ENCODE peak calls at places on chromosomes 16 and 17, in seven cellular contexts. One of them, this sample, is unnamed.

GRCh38 chr17:14331200-14331981 is 30.5 kb downstream of the HS3ST3B1 start:
- DNase-seq in A549: no peak
- DNase-seq in K562: peak; percentile 52
- DNase-seq in H1: no peak
- DNase-seq in SK-N-SH: no peak
- DNase-seq in GM12878: no peak
- DNase-seq in HepG2: no peak
- DNase-seq in this sample: no peak

GRCh38 chr16:79644977-79645667 is 44.6 kb upstream of the MAF start:
- DNase-seq in A549: no peak
- DNase-seq in K562: no peak
- DNase-seq in H1: no peak
- DNase-seq in SK-N-SH: no peak
- DNase-seq in GM12878: no peak
- DNase-seq in HepG2: no peak
- DNase-seq in this sample: no peak

GRCh38 chr16:23074423-23074822 is 74.8 kb downstream of the USP31 start:
- DNase-seq in A549: no peak
- DNase-seq in K562: no peak
- DNase-seq in H1: no peak
- DNase-seq in SK-N-SH: no peak
- DNase-seq in GM12878: no peak
- DNase-seq in HepG2: no peak
- DNase-seq in this sample: no peak

GRCh38 chr16:16120382-16121184 is 102.7 kb downstream of the ABCC6 start:
- DNase-seq in A549: no peak
- DNase-seq in K562: peak; percentile 79
- DNase-seq in H1: no peak
- DNase-seq in SK-N-SH: peak; percentile 44
- DNase-seq in GM12878: no peak
- DNase-seq in HepG2: no peak
- DNase-seq in this sample: peak; percentile 22

GRCh38 chr16:46996391-46996790 is 22.9 kb upstream of the DNAJA2 start:
- DNase-seq in A549: no peak
- DNase-seq in K562: no peak
- DNase-seq in H1: no peak
- DNase-seq in SK-N-SH: no peak
- DNase-seq in GM12878: no peak
- DNase-seq in HepG2: no peak
- DNase-seq in this sample: no peak

GRCh38 chr16:23920899-23921298 is 85.1 kb downstream of the PRKCB start:
- DNase-seq in A549: no peak
- DNase-seq in K562: no peak
- DNase-seq in H1: no peak
- DNase-seq in SK-N-SH: no peak
- DNase-seq in GM12878: no peak
- DNase-seq in HepG2: no peak
- DNase-seq in this sample: no peak

GRCh38 chr16:84406006-84406963 is 37.9 kb downstream of the ATP2C2 start:
- DNase-seq in A549: no peak
- DNase-seq in K562: peak; percentile 51
- DNase-seq in H1: no peak
- DNase-seq in SK-N-SH: peak; percentile 78
- DNase-seq in GM12878: no peak
- DNase-seq in HepG2: no peak
- DNase-seq in this sample: no peak

GRCh38 chr17:70310251-70310672 is 140.9 kb downstream of the KCNJ2 start:
- DNase-seq in A549: no peak
- DNase-seq in K562: no peak
- DNase-seq in H1: no peak
- DNase-seq in SK-N-SH: no peak
- DNase-seq in GM12878: no peak
- DNase-seq in HepG2: no peak
- DNase-seq in this sample: no peak

GRCh38 chr16:54204756-54205155 is 81.8 kb downstream of the IRX3 start:
- DNase-seq in A549: no peak
- DNase-seq in K562: no peak
- DNase-seq in H1: no peak
- DNase-seq in SK-N-SH: no peak
- DNase-seq in GM12878: no peak
- DNase-seq in HepG2: no peak
- DNase-seq in this sample: no peak

GRCh38 chr16:46629331-46629843 is 8.2 kb upstream of the SHCBP1 start:
- DNase-seq in A549: peak; percentile 60
- DNase-seq in K562: peak; percentile 42
- DNase-seq in H1: no peak
- DNase-seq in SK-N-SH: peak; percentile 56
- DNase-seq in GM12878: no peak
- DNase-seq in HepG2: peak; percentile 60
- DNase-seq in this sample: peak; percentile 60

GRCh38 chr17:72249441-72249840 is 128.6 kb downstream of the SOX9 start:
- DNase-seq in A549: no peak
- DNase-seq in K562: no peak
- DNase-seq in H1: no peak
- DNase-seq in SK-N-SH: no peak
- DNase-seq in GM12878: no peak
- DNase-seq in HepG2: no peak
- DNase-seq in this sample: no peak

GRCh38 chr17:4551141-4551540 is 4.0 kb downstream of the MYBBP1A start:
- DNase-seq in A549: peak; percentile 62
- DNase-seq in K562: no peak
- DNase-seq in H1: no peak
- DNase-seq in SK-N-SH: peak; percentile 43
- DNase-seq in GM12878: no peak
- DNase-seq in HepG2: peak; percentile 41
- DNase-seq in this sample: no peak

GRCh38 chr17:62778990-62779681 is 29.0 kb downstream of the MARCHF10 start:
- DNase-seq in A549: peak; percentile 92
- DNase-seq in K562: peak; percentile 31
- DNase-seq in H1: no peak
- DNase-seq in SK-N-SH: peak; percentile 45
- DNase-seq in GM12878: no peak
- DNase-seq in HepG2: peak; percentile 48
- DNase-seq in this sample: peak; percentile 98

GRCh38 chr17:46809110-46809571 is 9.4 kb downstream of the WNT3 start:
- DNase-seq in A549: no peak
- DNase-seq in K562: peak; percentile 90
- DNase-seq in H1: no peak
- DNase-seq in SK-N-SH: peak; percentile 90
- DNase-seq in GM12878: no peak
- DNase-seq in HepG2: no peak
- DNase-seq in this sample: no peak

GRCh38 chr17:79192503-79193500 is 118.2 kb downstream of the ENGASE start:
- DNase-seq in A549: no peak
- DNase-seq in K562: peak; percentile 66
- DNase-seq in H1: peak; percentile 57
- DNase-seq in SK-N-SH: no peak
- DNase-seq in GM12878: no peak
- DNase-seq in HepG2: no peak
- DNase-seq in this sample: peak; percentile 11

GRCh38 chr16:11386791-11387546 is 41.7 kb downstream of the RMI2 start:
- DNase-seq in A549: peak; percentile 30
- DNase-seq in K562: peak; percentile 76
- DNase-seq in H1: peak; percentile 41
- DNase-seq in SK-N-SH: no peak
- DNase-seq in GM12878: no peak
- DNase-seq in HepG2: peak; percentile 74
- DNase-seq in this sample: no peak

GRCh38 chr17:17783825-17784598 is 52.8 kb downstream of the SREBF1 start:
- DNase-seq in A549: no peak
- DNase-seq in K562: no peak
- DNase-seq in H1: no peak
- DNase-seq in SK-N-SH: no peak
- DNase-seq in GM12878: peak; percentile 17
- DNase-seq in HepG2: no peak
- DNase-seq in this sample: no peak
- H3K4me3 ChIP-seq in A549: no peak overlapping the region
- H3K4me3 ChIP-seq in K562: peak overlapping the region; percentile 30
- H3K4me3 ChIP-seq in H1: peak overlapping the region; percentile 64
- H3K4me3 ChIP-seq in SK-N-SH: no peak overlapping the region
- H3K4me3 ChIP-seq in GM12878: peak overlapping the region; percentile 65
- H3K4me3 ChIP-seq in HepG2: peak overlapping the region; percentile 60
- H3K4me3 ChIP-seq in this sample: no peak overlapping the region

GRCh38 chr16:69593756-69594155 is 28.0 kb downstream of the NFAT5 start:
- DNase-seq in A549: no peak
- DNase-seq in K562: no peak
- DNase-seq in H1: no peak
- DNase-seq in SK-N-SH: no peak
- DNase-seq in GM12878: no peak
- DNase-seq in HepG2: peak; percentile 18
- DNase-seq in this sample: no peak

GRCh38 chr16:69596801-69597200 is 31.0 kb downstream of the NFAT5 start:
- DNase-seq in A549: no peak
- DNase-seq in K562: no peak
- DNase-seq in H1: no peak
- DNase-seq in SK-N-SH: no peak
- DNase-seq in GM12878: no peak
- DNase-seq in HepG2: no peak
- DNase-seq in this sample: no peak

GRCh38 chr16:69599731-69600130 is 34.0 kb downstream of the NFAT5 start:
- DNase-seq in A549: no peak
- DNase-seq in K562: no peak
- DNase-seq in H1: no peak
- DNase-seq in SK-N-SH: no peak
- DNase-seq in GM12878: no peak
- DNase-seq in HepG2: no peak
- DNase-seq in this sample: no peak

GRCh38 chr16:69598045-69598444 is 32.3 kb downstream of the NFAT5 start:
- DNase-seq in A549: no peak
- DNase-seq in K562: no peak
- DNase-seq in H1: no peak
- DNase-seq in SK-N-SH: no peak
- DNase-seq in GM12878: no peak
- DNase-seq in HepG2: no peak
- DNase-seq in this sample: no peak

DNA sequence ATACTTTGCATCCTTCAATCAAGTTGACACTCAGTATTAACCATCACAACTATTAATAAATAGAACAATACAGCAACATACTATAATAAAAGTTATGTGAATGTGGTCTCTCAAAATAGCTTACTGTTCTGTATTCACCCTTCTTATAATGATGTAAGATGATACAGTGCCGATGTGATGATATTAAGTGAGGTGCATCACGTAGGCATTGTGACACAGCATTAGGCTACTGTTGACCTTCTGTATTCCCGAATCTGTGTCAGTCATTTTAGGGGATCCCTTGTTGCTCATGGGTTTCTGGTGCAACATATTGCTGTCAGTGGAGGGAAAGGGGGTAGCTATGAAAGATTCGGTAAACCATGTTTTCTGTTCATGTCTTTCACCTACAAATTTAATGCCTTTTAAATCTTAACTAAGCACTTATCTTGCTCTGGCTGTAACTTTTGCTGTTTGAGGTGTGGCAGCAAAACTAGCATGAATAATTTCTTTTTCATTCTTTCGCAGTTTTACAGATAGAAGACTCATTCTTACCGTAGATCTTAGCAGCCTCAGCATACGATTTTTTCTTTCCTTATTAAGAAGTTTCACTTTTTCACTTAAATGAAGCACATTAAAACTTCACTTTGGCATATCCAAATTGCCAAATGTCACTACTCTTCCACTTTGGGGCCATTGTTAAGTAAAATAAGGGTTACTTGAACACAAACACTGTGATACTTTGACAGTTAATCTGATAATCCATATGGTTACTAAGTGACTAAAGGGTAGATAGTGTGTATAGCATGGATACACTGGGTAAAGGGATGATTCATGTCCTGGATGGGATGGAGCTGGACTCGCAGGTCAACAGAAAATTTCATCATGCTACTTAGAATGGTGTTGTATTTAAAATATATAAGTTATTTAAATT is 29.6 kb downstream of the NFAT5 start:
- DNase-seq in A549: peak; percentile 37
- DNase-seq in K562: peak; percentile 23
- DNase-seq in H1: no peak
- DNase-seq in SK-N-SH: no peak
- DNase-seq in GM12878: no peak
- DNase-seq in HepG2: peak; percentile 37
- DNase-seq in this sample: peak; percentile 76
- TF ChIP-seq USF2 in A549: no peak
- TF ChIP-seq USF2 in K562: no peak
- TF ChIP-seq USF2 in H1: no peak
- TF ChIP-seq USF2 in SK-N-SH: no peak
- TF ChIP-seq USF2 in GM12878: no peak
- TF ChIP-seq USF2 in HepG2: no peak
- TF ChIP-seq USF2 in this sample: no peak

DNA sequence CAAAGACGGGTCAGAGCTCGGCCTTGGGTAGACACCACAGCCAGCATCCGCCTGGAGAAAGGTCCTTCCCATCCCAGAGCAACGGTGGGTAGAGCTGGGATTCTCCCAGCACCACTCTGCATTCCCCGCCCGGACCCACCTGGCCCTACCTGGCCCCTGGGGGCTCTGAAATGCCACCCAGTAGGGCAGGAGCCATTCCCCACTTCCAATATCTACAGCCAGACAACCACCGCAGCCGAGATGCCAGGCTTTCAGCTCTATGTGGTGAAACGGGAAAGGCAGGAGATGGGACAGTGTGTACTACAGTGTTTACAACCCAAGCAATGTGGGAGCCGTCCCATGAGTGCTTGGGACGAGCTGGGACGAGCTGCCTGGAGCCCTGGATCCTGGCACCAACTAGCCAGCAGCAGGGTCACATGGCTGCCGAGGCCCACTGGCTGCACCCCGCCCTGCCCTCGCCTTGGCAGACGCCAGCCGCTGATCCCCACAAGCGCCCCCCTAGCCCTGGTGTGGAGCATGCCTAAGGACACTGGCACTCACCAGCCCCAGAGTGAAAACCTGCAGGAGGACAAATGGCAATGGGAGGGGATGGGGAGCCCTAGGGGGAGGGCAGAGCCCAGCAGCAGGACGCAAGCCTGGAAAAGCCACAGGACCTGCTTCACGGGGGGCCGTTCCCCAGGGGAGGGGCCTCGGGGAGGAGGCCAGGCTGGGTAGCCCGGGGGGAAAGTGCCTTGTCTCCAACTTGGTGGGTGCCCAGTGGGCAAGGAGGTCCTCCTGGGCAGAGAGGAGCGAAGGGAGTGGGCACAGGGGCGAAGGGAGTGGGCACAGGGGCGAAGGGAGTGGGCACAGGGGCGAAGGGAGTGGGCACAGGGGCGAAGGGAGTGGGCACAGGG is 13.5 kb downstream of the TMC6 start:
- DNase-seq in A549: no peak
- DNase-seq in K562: no peak
- DNase-seq in H1: no peak
- DNase-seq in SK-N-SH: peak; percentile 49
- DNase-seq in GM12878: no peak
- DNase-seq in HepG2: no peak
- DNase-seq in this sample: no peak
- H3K4me3 ChIP-seq in A549: no peak overlapping the region
- H3K4me3 ChIP-seq in K562: no peak overlapping the region
- H3K4me3 ChIP-seq in H1: no peak overlapping the region
- H3K4me3 ChIP-seq in SK-N-SH: no peak overlapping the region
- H3K4me3 ChIP-seq in GM12878: no peak overlapping the region
- H3K4me3 ChIP-seq in HepG2: no peak overlapping the region
- H3K4me3 ChIP-seq in this sample: no peak overlapping the region

DNA sequence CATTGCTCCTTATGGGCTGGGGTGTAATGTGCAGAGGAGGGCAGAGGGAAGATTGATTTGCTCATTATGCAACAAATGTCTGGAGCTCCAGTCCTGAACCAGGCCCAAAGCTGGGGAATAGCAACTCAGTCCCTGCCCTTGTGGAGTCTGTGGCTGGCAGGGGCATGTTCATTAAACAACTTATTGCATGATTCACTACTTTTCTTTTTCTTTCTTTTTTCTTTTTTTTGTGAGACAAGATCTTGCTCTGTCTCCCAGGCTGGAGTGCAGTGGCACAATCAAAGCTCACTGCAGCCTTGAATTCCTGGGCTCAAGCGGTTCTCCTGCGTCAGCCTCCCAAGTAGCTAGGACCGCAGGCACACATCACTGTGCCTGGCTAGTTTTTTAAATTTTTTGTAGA is 23.1 kb downstream of the MSI2 start:
- DNase-seq in A549: no peak
- DNase-seq in K562: no peak
- DNase-seq in H1: no peak
- DNase-seq in SK-N-SH: no peak
- DNase-seq in GM12878: no peak
- DNase-seq in HepG2: no peak
- DNase-seq in this sample: peak; percentile 8
- TF ChIP-seq USF2 in A549: no peak
- TF ChIP-seq USF2 in K562: no peak
- TF ChIP-seq USF2 in H1: no peak
- TF ChIP-seq USF2 in SK-N-SH: no peak
- TF ChIP-seq USF2 in GM12878: no peak
- TF ChIP-seq USF2 in HepG2: no peak
- TF ChIP-seq USF2 in this sample: no peak

This sample was measured in IMR-90.